ENCODE peak calls at places on chromosomes 12 and 14, in ten cellular contexts. H is A549; Z is breast epithelium; A is HCEC 1CT; R is activated CD4-positive, alpha-beta T cell treated with anti-CD3 and anti-CD28 coated beads for 48 hours; M is ELR; L is endodermal cell; K is activated CD8-positive, alpha-beta memory T cell treated with anti-CD3 and anti-CD28 coated beads, Interleukin-2, amount 10 ng/mL, durations not matched to agents 7 days and 5 days; T is NCI-H1092 treated with DMSO at 0.1 percent for 48 hours; N is memory B cell. Q is an unnamed sample.

GRCh38 chr12:119512772-119513497 is 80.6 kb upstream of the TMEM233 start:
- DNase-seq in T (no peak), R (no peak), N (no peak), M (peak; percentile 15), Z (no peak), L (peak; percentile 81), A (no peak), H (no peak), K (no peak), Q (no peak)

GRCh38 chr14:103518416-103519042 is 4.1 kb downstream of the CKB start:
- DNase-seq in R (peak; percentile 73), Z (no peak), A (no peak), L (peak; percentile 93), M (peak; percentile 71), H (peak; percentile 63), T (peak; percentile 16), K (peak; percentile 68), N (peak; percentile 63), Q (no peak)

GRCh38 chr14:95256776-95257060 is 63.0 kb downstream of the CLMN start:
- DNase-seq in Z (no peak), M (no peak), H (no peak), A (no peak), L (peak; percentile 51), T (no peak), R (no peak), K (peak; percentile 15), N (no peak), Q (no peak)

GRCh38 chr14:63897706-63898105 is 44.9 kb downstream of the SYNE2 start:
- DNase-seq in M (no peak), A (no peak), T (no peak), N (no peak), K (no peak), R (no peak), Z (no peak), H (no peak), L (no peak), Q (no peak)

GRCh38 chr12:28699029-28699428 is 450.0 kb upstream of the FAR2 start:
- DNase-seq in K (no peak), R (no peak), L (no peak), T (no peak), H (no peak), A (no peak), N (no peak), M (no peak), Z (no peak), Q (no peak)

GRCh38 chr12:21711376-21711775 is 53.7 kb upstream of the LDHB start:
- DNase-seq in A (no peak), L (no peak), T (no peak), Z (no peak), R (no peak), N (no peak), K (no peak), M (no peak), H (no peak), Q (no peak)

GRCh38 chr14:100237735-100238418 is 1.1 kb upstream of the YY1 start:
- DNase-seq in Z (no peak), K (peak; percentile 77), L (peak; percentile 83), M (peak; percentile 79), H (peak; percentile 56), R (peak; percentile 73), N (peak; percentile 22), A (peak; percentile 58), T (peak; percentile 43), Q (no peak)

GRCh38 chr12:76558684-76559276 is 791 bp downstream of the OSBPL8 start:
- DNase-seq in R (peak; percentile 85), K (peak; percentile 94), M (peak; percentile 54), L (peak; percentile 84), H (peak; percentile 30), T (peak; percentile 39), N (peak; percentile 37), Z (peak; percentile 53), A (peak; percentile 17), Q (no peak)

GRCh38 chr14:95770777-95771176 is 56.9 kb upstream of the TCL1A start:
- DNase-seq in Z (no peak), R (no peak), M (no peak), A (no peak), T (peak; percentile 63), H (no peak), L (no peak), K (no peak), N (no peak), Q (no peak)

GRCh38 chr12:54701940-54702592 is 53.9 kb upstream of the DCD start:
- DNase-seq in Z (no peak), H (peak; percentile 55), A (peak; percentile 35), L (no peak), M (peak; percentile 57), N (peak; percentile 28), K (no peak), T (peak; percentile 74), R (no peak), Q (peak; percentile 5)

GRCh38 chr12:57844725-57845477 is 1.6 kb downstream of the CTDSP2 start:
- DNase-seq in L (peak; percentile 91), K (peak; percentile 57), A (peak; percentile 92), H (peak; percentile 82), R (peak; percentile 58), N (no peak), Z (peak; percentile 64), M (peak; percentile 88), T (no peak), Q (peak; percentile 86)

GRCh38 chr12:55955800-55956508 is 9.9 kb downstream of the PMEL start:
- DNase-seq in Z (no peak), K (no peak), N (no peak), H (peak; percentile 81), L (peak; percentile 89), R (peak; percentile 74), T (no peak), A (peak; percentile 59), M (peak; percentile 90), Q (no peak)

GRCh38 chr12:4288296-4289019 is 14.9 kb downstream of the CCND2 start:
- DNase-seq in Z (no peak), T (no peak), H (no peak), A (no peak), M (no peak), R (peak; percentile 25), K (no peak), N (no peak), L (peak; percentile 48), Q (no peak)

GRCh38 chr14:75711134-75711795 is 50.2 kb downstream of the TTLL5 start:
- DNase-seq in L (peak; percentile 67), A (peak; percentile 53), K (peak; percentile 51), R (peak; percentile 33), M (peak; percentile 64), T (no peak), N (no peak), H (peak; percentile 51), Z (no peak), Q (peak; percentile 34)

GRCh38 chr14:81516941-81517797 is 16.5 kb downstream of the SEL1L start:
- DNase-seq in Z (no peak), H (peak; percentile 51), M (peak; percentile 2), R (no peak), K (no peak), T (no peak), N (no peak), A (peak; percentile 61), L (peak; percentile 66), Q (peak; percentile 10)

GRCh38 chr12:20289512-20289911 is 78.8 kb upstream of the PDE3A start:
- DNase-seq in N (no peak), K (no peak), R (no peak), L (no peak), H (no peak), T (no peak), M (no peak), A (no peak), Z (no peak), Q (no peak)

GRCh38 chr12:122830517-122831214 is 4.6 kb upstream of the HIP1R start:
- DNase-seq in R (no peak), M (peak; percentile 97), N (no peak), H (peak; percentile 90), L (no peak), Z (no peak), A (peak; percentile 96), T (no peak), K (no peak), Q (no peak)